ENCODE peak calls at places on chromosomes 2 and 18, in ten cellular contexts. N is CD8-positive, alpha-beta T cell; E is right lobe of liver; G is GM23338; H is neuronal stem cell; L is astrocyte; S is psoas muscle; U is HCT116; P is neural progenitor cell; K is CD8-positive, alpha-beta memory T cell. J is an unnamed sample. For H3K36me3, the result is how much of the 10 kb centered on the place peaks cover.

GRCh38 chr2:181776336-181776735 is 96.0 kb upstream of the NEUROD1 start:
- DNase-seq in P (no peak), K (no peak), S (no peak), N (no peak), H (no peak), U (no peak), G (no peak), E (no peak), L (no peak), J (no peak)

GRCh38 chr18:78790511-78790910 is 189.1 kb upstream of the SALL3 start:
- DNase-seq in E (no peak), U (no peak), P (no peak), S (no peak), N (no peak), G (no peak), L (no peak), K (no peak), H (no peak), J (no peak)

GRCh38 chr2:121617042-121617599 is 32.1 kb downstream of the CLASP1 start:
- DNase-seq in E (no peak), S (no peak), N (no peak), G (no peak), P (peak), H (no peak), K (no peak), L (no peak), U (no peak), J (no peak)

GRCh38 chr2:187482796-187483195 is 34.7 kb upstream of the CALCRL start:
- DNase-seq in U (no peak), H (no peak), E (no peak), G (no peak), K (no peak), N (no peak), S (no peak), P (no peak), L (no peak), J (no peak)

GRCh38 chr2:101150306-101151140 is 659 bp downstream of the TBC1D8 start:
- DNase-seq in P (peak), N (no peak), H (peak), G (peak), L (no peak), K (no peak), U (no peak), S (peak), E (peak), J (peak)

GRCh38 chr18:59079264-59079972 is 60.3 kb upstream of the SEC11C start:
- DNase-seq in U (no peak), P (no peak), E (no peak), N (no peak), S (no peak), G (no peak), H (no peak), L (no peak), K (no peak), J (no peak)

GRCh38 chr18:60667016-60667415 is 294.4 kb upstream of the MC4R start:
- DNase-seq in U (no peak), N (no peak), H (no peak), E (no peak), S (no peak), P (no peak), K (no peak), L (no peak), G (no peak), J (no peak)

GRCh38 chr18:50460691-50461090 is 85.8 kb downstream of the SKA1 start:
- DNase-seq in H (no peak), K (no peak), G (no peak), P (no peak), U (no peak), S (no peak), N (no peak), E (no peak), L (no peak), J (no peak)

GRCh38 chr2:165898381-165898780 is 55.2 kb downstream of the TTC21B start:
- DNase-seq in U (no peak), H (no peak), S (no peak), E (no peak), P (no peak), L (no peak), G (no peak), N (no peak), K (no peak), J (no peak)

GRCh38 chr2:64641585-64641984 is 12.1 kb downstream of the SERTAD2 start:
- DNase-seq in K (no peak), U (no peak), N (no peak), L (no peak), S (peak), E (no peak), G (no peak), H (no peak), P (no peak), J (no peak)

GRCh38 chr18:35460719-35461118 is 37.0 kb downstream of the INO80C start:
- DNase-seq in S (no peak), E (no peak), N (no peak), U (no peak), G (no peak), K (no peak), L (peak), P (no peak), H (no peak), J (no peak)

GRCh38 chr2:119760237-119760807 is 600 bp downstream of the PTPN4 start:
- DNase-seq in N (no peak), G (peak), S (no peak), H (no peak), P (no peak), K (no peak), E (peak), U (no peak), L (no peak), J (no peak)

GRCh38 chr2:128439231-128440086 is 120.8 kb upstream of the HS6ST1 start:
- DNase-seq in K (no peak), H (no peak), G (no peak), S (no peak), L (no peak), P (no peak), E (no peak), N (peak), U (no peak), J (peak)

GRCh38 chr2:178810422-178810821 is 3.2 kb upstream of the TTN start:
- DNase-seq in G (no peak), E (no peak), H (no peak), P (no peak), K (no peak), N (no peak), U (no peak), L (no peak), S (no peak), J (no peak)

GRCh38 chr2:15472133-15472532 is 89.0 kb downstream of the NBAS start:
- DNase-seq in G (no peak), E (no peak), P (no peak), H (no peak), S (no peak), N (no peak), K (no peak), L (no peak), U (no peak), J (no peak)

GRCh38 chr2:219274392-219274921 is 4.7 kb upstream of the DNAJB2 start:
- DNase-seq in K (no peak), H (no peak), S (no peak), E (no peak), U (peak), G (peak), P (no peak), L (peak), N (no peak), J (peak)

GRCh38 chr2:58866040-58866439 is 624.9 kb upstream of the FANCL start:
- DNase-seq in N (no peak), L (no peak), U (no peak), H (peak), K (no peak), P (peak), S (no peak), G (peak), E (no peak), J (peak)

GRCh38 chr2:108325756-108326155 is 37.1 kb downstream of the SULT1C2 start:
- DNase-seq in L (no peak), S (no peak), G (no peak), E (no peak), U (no peak), N (no peak), H (no peak), K (no peak), P (no peak), J (no peak)

GRCh38 chr2:235723371-235723770 is 229.5 kb downstream of the AGAP1 start:
- DNase-seq in N (no peak), E (no peak), S (no peak), H (no peak), P (no peak), L (no peak), K (no peak), U (no peak), G (no peak), J (no peak)

GRCh38 chr2:235727186-235727585 is 233.3 kb downstream of the AGAP1 start:
- DNase-seq in N (no peak), G (no peak), S (no peak), L (no peak), P (no peak), K (no peak), H (no peak), U (no peak), E (no peak), J (no peak)

GRCh38 chr2:235723811-235724465 is 230.1 kb downstream of the AGAP1 start:
- DNase-seq in U (no peak), G (no peak), P (no peak), H (no peak), L (no peak), N (no peak), E (no peak), K (no peak), S (no peak), J (no peak)

GRCh38 chr2:235726554-235726953 is 232.7 kb downstream of the AGAP1 start:
- DNase-seq in U (no peak), L (no peak), H (no peak), S (no peak), E (no peak), P (no peak), N (no peak), G (no peak), K (no peak), J (no peak)

GRCh38 chr2:235724964-235725603 is 231.2 kb downstream of the AGAP1 start:
- DNase-seq in L (no peak), G (no peak), N (no peak), U (no peak), E (no peak), P (no peak), K (no peak), H (no peak), S (peak), J (no peak)
- H3K4me3 ChIP-seq in L (no peak), G (no peak), N (no peak), U (no peak), E (no peak), P (no peak), K (no peak), H (no peak), S (no peak), J (no peak)

DNA sequence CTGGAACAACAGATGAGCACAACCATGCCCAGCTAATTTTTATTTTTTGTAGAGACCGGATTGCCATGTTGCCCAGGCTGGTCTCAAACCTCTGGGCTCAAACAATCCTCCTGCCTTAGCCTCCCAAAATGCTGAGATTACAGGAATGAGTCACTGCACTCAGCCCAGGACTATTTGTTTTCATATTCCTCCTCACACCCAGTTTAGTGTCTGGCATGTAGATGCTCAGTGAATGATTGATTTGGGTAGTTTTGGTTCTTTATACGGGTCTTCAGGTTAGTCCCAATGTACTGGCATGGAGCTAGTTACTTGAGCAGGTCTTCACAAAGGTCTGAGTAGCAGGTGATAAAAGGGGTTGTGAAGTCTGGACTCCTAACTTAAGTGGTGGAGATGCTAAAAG is 6.2 kb downstream of the EIF2B4 start:
- DNase-seq in U (no peak), L (no peak), G (no peak), S (no peak), K (no peak), N (no peak), E (no peak), P (no peak), H (no peak), J (no peak)
- H3K36me3 ChIP-seq in U (under half), L (under half), G (under half), S (under half), K (under half), N (under half), E (under half), P (under half), H (under half), J (under half)

DNA sequence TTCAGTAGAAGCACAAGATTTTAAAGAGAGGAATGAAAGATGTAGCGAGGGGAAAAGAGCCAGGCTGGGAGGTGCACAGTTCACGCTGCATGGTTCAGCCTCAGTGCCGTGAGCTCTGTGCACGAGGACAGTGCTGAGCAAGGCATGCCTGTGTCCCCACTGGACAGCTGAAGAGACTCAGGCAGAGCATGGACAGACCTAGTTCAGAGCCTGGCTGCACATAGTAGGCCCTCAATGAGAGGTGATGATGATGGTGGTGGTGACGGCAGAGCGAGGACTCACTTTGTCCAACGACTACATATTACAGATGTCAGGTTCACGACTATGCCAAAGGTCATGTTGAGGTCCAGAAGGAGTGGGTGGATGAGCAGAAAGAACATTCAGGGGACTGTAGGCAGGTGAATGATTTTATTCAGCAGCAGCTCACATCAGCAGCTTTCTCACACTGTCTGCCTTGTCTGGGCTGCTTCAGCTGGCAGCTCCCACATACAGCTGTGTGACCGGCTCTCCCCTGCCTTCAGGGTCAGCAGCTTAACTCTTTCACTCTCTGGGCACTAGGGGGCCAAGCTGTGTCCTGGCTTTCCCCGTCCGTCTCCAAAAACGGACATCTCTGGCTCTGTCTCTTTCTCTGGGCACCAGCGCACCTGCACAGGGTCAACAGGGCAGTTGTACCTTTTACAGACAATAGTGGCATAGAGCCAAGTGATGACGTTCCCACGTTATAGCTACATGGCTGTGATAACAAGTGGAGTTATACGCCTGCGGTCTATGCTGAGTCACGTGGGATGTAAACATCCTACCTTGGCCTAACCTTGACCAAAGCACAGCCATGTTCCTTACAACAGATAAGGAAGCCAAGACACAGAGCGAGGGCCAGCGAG is 128.8 kb upstream of the MSH6 start:
- DNase-seq in E (no peak), N (no peak), K (no peak), L (no peak), U (no peak), P (peak), S (no peak), H (peak), G (peak), J (peak)
- H3K4me3 ChIP-seq in E (no peak), N (no peak), K (no peak), L (no peak), U (no peak), P (no peak), S (no peak), H (no peak), G (no peak), J (no peak)

GRCh38 chr2:271917-272316 is 7.2 kb downstream of the ACP1 start:
- DNase-seq in K (no peak), G (no peak), L (no peak), P (no peak), S (no peak), E (no peak), H (no peak), U (no peak), N (no peak), J (no peak)

GRCh38 chr2:273338-273737 is 8.6 kb downstream of the ACP1 start:
- DNase-seq in S (no peak), P (no peak), U (no peak), G (no peak), K (no peak), L (no peak), H (no peak), E (no peak), N (no peak), J (no peak)

GRCh38 chr2:274503-274902 is 9.8 kb downstream of the ACP1 start:
- DNase-seq in S (no peak), G (peak), P (no peak), L (no peak), N (no peak), H (no peak), U (no peak), K (no peak), E (no peak), J (no peak)

GRCh38 chr2:278312-278932 is 9.5 kb downstream of the ALKAL2 start:
- DNase-seq in E (no peak), U (no peak), K (no peak), S (no peak), N (no peak), G (no peak), H (no peak), P (no peak), L (no peak), J (no peak)

DNA sequence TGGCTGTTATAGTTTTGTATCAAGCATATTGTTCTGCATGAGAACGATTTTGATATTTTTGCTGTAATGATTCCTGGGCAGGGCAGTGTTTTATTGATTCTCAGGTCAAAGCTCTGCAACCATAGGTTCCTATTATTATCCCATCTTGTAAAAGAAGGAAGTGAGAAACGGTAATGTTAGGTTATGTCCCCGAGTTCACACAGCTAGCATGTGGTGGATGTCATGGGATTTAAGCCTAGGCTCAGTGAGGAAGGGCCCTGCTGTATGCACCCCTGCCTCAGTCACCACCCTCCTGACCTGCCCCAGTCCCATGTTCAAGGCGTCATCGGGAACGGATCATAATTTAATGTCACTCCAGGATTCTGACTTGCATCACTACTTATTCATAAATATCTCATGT is 10.7 kb downstream of the ACP1 start:
- DNase-seq in P (no peak), E (no peak), K (no peak), G (no peak), H (no peak), U (no peak), N (no peak), L (no peak), S (no peak), J (no peak)
- H3K36me3 ChIP-seq in P (under half), E (under half), K (half or more), G (under half), H (under half), U (half or more), N (under half), L (under half), S (under half), J (under half)

DNA sequence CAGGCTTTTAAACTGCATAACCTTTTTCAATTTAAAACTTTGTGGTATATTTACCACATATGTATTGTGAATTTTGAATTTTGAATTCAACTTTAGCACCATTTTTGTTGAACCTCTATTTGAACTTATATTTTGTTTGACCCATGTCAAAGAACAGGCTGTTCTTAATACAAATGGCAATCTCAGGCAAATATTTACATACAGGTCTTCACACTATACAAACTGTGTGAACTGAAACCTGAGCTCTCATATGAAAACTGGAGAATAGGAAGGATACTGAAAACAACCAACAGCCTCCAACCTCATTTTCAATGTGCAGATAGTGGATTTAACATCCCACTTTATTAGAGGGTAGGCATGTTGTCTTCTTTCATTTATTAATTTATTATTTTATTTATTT is 491.8 kb downstream of the KCNJ3 start:
- DNase-seq in N (no peak), P (no peak), E (no peak), K (no peak), G (no peak), U (no peak), S (no peak), L (no peak), H (no peak), J (no peak)
- H3K4me3 ChIP-seq in N (no peak), P (no peak), E (no peak), K (no peak), G (no peak), U (no peak), S (no peak), L (no peak), H (no peak), J (no peak)

DNA sequence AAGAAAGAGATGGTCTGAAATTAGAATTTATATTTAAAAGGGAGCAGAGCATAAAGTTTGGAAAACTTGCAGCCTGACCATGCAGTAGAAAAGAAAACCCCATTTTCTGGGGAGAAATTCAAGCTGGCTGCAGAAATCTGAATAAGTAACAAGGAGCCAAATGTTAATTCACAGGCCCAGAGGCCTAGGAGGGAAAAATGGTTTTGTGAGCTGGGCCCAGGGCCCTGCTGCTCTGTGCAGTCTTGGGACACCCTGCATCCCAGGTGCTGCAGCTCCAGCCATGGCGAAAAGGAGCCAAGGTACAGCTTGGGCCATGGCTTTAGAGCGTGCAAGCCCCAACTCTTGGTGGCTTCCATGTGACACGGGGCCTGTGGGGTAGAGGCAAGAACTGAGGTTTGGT is 41.3 kb downstream of the CFAP36 start:
- DNase-seq in N (no peak), G (no peak), P (no peak), S (no peak), U (no peak), K (no peak), L (no peak), E (no peak), H (no peak), J (no peak)
- H3K36me3 ChIP-seq in N (under half), G (under half), P (under half), S (under half), U (under half), K (half or more), L (under half), E (half or more), H (under half), J (under half)

DNA sequence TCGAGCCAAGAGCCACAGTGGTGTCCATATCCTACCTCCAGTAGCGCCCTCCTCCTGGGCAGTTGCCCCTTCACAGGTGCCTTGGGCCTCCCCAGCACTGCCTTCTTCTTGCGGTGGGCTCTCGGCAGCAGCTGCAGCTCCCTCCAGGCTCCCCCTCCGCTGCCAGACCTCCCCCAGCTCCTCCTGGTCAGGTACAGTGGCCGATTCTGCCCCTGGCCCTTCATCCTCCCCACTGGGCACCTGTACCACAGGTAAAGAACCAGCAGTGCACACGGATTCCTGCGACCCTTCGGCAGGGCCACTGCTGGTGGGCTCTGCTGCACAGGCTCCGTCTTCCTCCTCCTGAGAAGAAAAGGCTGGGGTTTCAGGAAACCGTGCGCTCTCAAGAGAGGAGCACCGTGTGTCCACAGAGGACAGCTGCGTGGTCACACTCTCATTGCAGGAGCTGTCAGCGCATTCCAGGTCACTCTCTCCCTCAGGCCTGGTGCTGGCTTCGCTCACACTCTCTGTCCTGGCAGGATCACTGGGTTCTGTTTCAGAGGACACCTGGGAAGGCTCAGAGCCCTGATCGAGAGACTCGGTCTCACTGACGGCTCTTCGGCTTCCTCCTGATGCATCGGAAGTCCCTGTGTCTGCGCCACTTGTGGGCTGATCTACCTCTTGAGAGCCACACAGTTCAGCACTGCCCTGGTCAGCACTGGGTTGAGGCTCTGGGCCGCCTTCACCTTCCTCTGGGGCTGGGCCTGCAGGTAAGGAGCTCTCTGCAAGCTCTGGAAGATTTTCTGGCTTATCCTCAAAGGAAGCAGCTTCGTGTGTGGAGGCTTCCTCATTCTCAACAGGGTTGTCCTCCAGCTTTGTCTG is 147.4 kb upstream of the STK17B start:
- DNase-seq in G (no peak), N (no peak), S (no peak), H (no peak), P (no peak), L (no peak), U (no peak), E (no peak), K (no peak), J (no peak)
- H3K4me3 ChIP-seq in G (no peak), N (no peak), S (no peak), H (no peak), P (no peak), L (no peak), U (no peak), E (no peak), K (no peak), J (no peak)

J was measured in H7.